ENCODE peak calls at places on chromosomes 16 and 17, in six cellular contexts. Q is NCI-H1105, A is NCI-H82, T is uterus, V is NCI-H524 treated with DMSO at 0.1 percent for 48 hours, O is left cardiac atrium. N is an unnamed sample.

GRCh38 chr16:67086829-67087228 is 22.9 kb upstream of the PHAF1 start:
- DNase-seq in Q (no peak), A (no peak), T (no peak), V (no peak), O (no peak), N (no peak)

GRCh38 chr16:15518412-15519351 is 84.3 kb downstream of the BMERB1 start:
- DNase-seq in Q (no peak), A (peak; percentile 29), T (peak; percentile 84), V (no peak), O (peak; percentile 77), N (no peak)

GRCh38 chr17:43528319-43528987 is 17.7 kb downstream of the ETV4 start:
- DNase-seq in Q (no peak), A (no peak), T (no peak), V (no peak), O (peak; percentile 64), N (no peak)

GRCh38 chr17:56316604-56317003 is 163.3 kb downstream of the ANKFN1 start:
- DNase-seq in Q (no peak), A (no peak), T (no peak), V (no peak), O (no peak), N (no peak)

GRCh38 chr16:14284930-14285541 is 213.9 kb downstream of the MRTFB start:
- DNase-seq in Q (peak; percentile 40), A (peak; percentile 88), T (no peak), V (no peak), O (no peak), N (peak; percentile 75)

GRCh38 chr16:82655315-82655714 is 28.5 kb downstream of the CDH13 start:
- DNase-seq in Q (no peak), A (no peak), T (peak; percentile 22), V (no peak), O (peak; percentile 40), N (no peak)

GRCh38 chr16:70402916-70403659 is 35.8 kb downstream of the ST3GAL2 start:
- DNase-seq in Q (no peak), A (no peak), T (no peak), V (no peak), O (no peak), N (no peak)

GRCh38 chr16:30948956-30949654 is at the start of gene ORAI3:
- DNase-seq in Q (no peak), A (peak; percentile 28), T (peak; percentile 72), V (no peak), O (peak; percentile 86), N (no peak)

GRCh38 chr17:50587571-50587970 is 27.1 kb downstream of the CACNA1G start:
- DNase-seq in Q (no peak), A (peak; percentile 36), T (no peak), V (no peak), O (no peak), N (no peak)

GRCh38 chr17:82861393-82861775 is 21.6 kb upstream of the ZNF750 start:
- DNase-seq in Q (no peak), A (no peak), T (no peak), V (no peak), O (no peak), N (no peak)

GRCh38 chr17:8189041-8189710 is 804 bp downstream of the BORCS6 start:
- DNase-seq in Q (no peak), A (peak; percentile 62), T (no peak), V (no peak), O (peak; percentile 38), N (no peak)

GRCh38 chr16:85323230-85323960 is 211.1 kb upstream of the CIBAR2 start:
- DNase-seq in Q (no peak), A (no peak), T (no peak), V (no peak), O (no peak), N (no peak)

GRCh38 chr17:15171433-15172047 is 93.6 kb downstream of the PMP22 start:
- DNase-seq in Q (peak; percentile 22), A (peak; percentile 81), T (no peak), V (no peak), O (peak; percentile 53), N (no peak)

GRCh38 chr16:19177111-19177747 is 9.2 kb downstream of the SYT17 start:
- DNase-seq in Q (no peak), A (peak; percentile 34), T (no peak), V (no peak), O (no peak), N (no peak)

GRCh38 chr17:54749157-54749556 is 151.5 kb upstream of the TOM1L1 start:
- DNase-seq in Q (no peak), A (peak; percentile 37), T (no peak), V (no peak), O (no peak), N (no peak)

GRCh38 chr17:46727572-46728348 is 90.7 kb downstream of the WNT3 start:
- DNase-seq in Q (no peak), A (no peak), T (no peak), V (no peak), O (no peak), N (no peak)

GRCh38 chr16:27339180-27339579 is 25.4 kb downstream of the IL4R start:
- DNase-seq in Q (no peak), A (no peak), T (no peak), V (no peak), O (no peak), N (no peak)

GRCh38 chr17:57849163-57849873 is 526 bp downstream of the MRPS23 start:
- DNase-seq in Q (no peak), A (peak; percentile 92), T (no peak), V (peak; percentile 7), O (no peak), N (no peak)

GRCh38 chr16:4260360-4260759 is 12.5 kb downstream of the TFAP4 start:
- DNase-seq in Q (peak; percentile 86), A (no peak), T (no peak), V (no peak), O (no peak), N (peak; percentile 94)

GRCh38 chr16:2520784-2521577 is 810 bp downstream of the AMDHD2 start:
- DNase-seq in Q (no peak), A (no peak), T (no peak), V (no peak), O (peak; percentile 33), N (no peak)

GRCh38 chr16:15650698-15651161 is 685 bp downstream of the NDE1 start:
- DNase-seq in Q (no peak), A (peak; percentile 29), T (peak; percentile 39), V (no peak), O (peak; percentile 30), N (no peak)

GRCh38 chr17:32240745-32241144 is 24.9 kb upstream of the RHBDL3 start:
- DNase-seq in Q (no peak), A (no peak), T (no peak), V (no peak), O (peak; percentile 47), N (no peak)

GRCh38 chr16:12458591-12459400 is 344.9 kb downstream of the CPPED1 start:
- DNase-seq in Q (no peak), A (no peak), T (no peak), V (no peak), O (peak; percentile 33), N (no peak)

GRCh38 chr16:89957214-89957785 is 8.7 kb downstream of the DEF8 start:
- DNase-seq in Q (no peak), A (no peak), T (no peak), V (no peak), O (no peak), N (no peak)

GRCh38 chr16:65884018-65884417 is 482.5 kb upstream of the CDH5 start:
- DNase-seq in Q (no peak), A (no peak), T (no peak), V (no peak), O (no peak), N (no peak)

GRCh38 chr17:7846765-7847661 is 7.9 kb upstream of the TMEM88 start:
- DNase-seq in Q (no peak), A (no peak), T (peak; percentile 25), V (no peak), O (peak; percentile 28), N (no peak)

GRCh38 chr16:51982715-51983680 is 563.9 kb downstream of the TOX3 start:
- DNase-seq in Q (peak; percentile 86), A (peak; percentile 91), T (peak; percentile 61), V (peak; percentile 30), O (no peak), N (peak; percentile 68)

N was measured in COR-L47.